ENCODE peak calls at places on chromosomes 12 and 14, in nine cellular contexts. S, H, P, K, N, T, A, V and Q are unnamed samples.

GRCh38 chr12:132955094-132955932 is 793 bp downstream of the ZNF605 start:
- DNase-seq in A (no peak), H (no peak), S (no peak), N (no peak), T (peak), V (peak), K (peak), P (no peak), Q (peak)

GRCh38 chr14:31792726-31793125 is 231.5 kb downstream of the NUBPL start:
- DNase-seq in T (no peak), P (no peak), A (no peak), H (no peak), S (no peak), K (no peak), N (no peak), V (no peak), Q (no peak)

GRCh38 chr14:101072531-101072930 is 169.0 kb upstream of the RTL1 start:
- DNase-seq in T (no peak), A (no peak), S (no peak), P (no peak), H (peak), V (no peak), K (no peak), N (no peak), Q (peak)

GRCh38 chr12:68327896-68328295 is 4.3 kb downstream of the MDM1 start:
- DNase-seq in K (no peak), N (no peak), V (no peak), P (no peak), S (no peak), H (no peak), A (no peak), T (no peak), Q (no peak)

GRCh38 chr12:113333877-113334785 is 778 bp downstream of the SLC8B1 start:
- DNase-seq in T (no peak), A (no peak), P (no peak), V (no peak), K (peak), S (no peak), H (no peak), N (no peak), Q (no peak)

GRCh38 chr12:91432079-91432478 is 249.5 kb upstream of the DCN start:
- DNase-seq in K (no peak), N (no peak), V (no peak), S (no peak), H (no peak), A (no peak), P (no peak), T (no peak), Q (no peak)

GRCh38 chr12:10213168-10214130 is 772 bp downstream of the GABARAPL1 start:
- DNase-seq in K (peak), V (no peak), A (peak), P (peak), T (peak), S (peak), N (peak), H (peak), Q (peak)

GRCh38 chr12:120654656-120655055 is 14.2 kb downstream of the CABP1 start:
- DNase-seq in V (no peak), K (no peak), N (no peak), A (no peak), S (no peak), P (no peak), H (no peak), T (peak), Q (no peak)

GRCh38 chr14:51394804-51395203 is 154.8 kb downstream of the TMX1 start:
- DNase-seq in K (no peak), S (no peak), P (no peak), A (no peak), V (peak), N (no peak), H (no peak), T (no peak), Q (no peak)

GRCh38 chr12:71955946-71956345 is 17.3 kb downstream of the TPH2 start:
- DNase-seq in N (no peak), V (no peak), T (no peak), A (no peak), H (no peak), P (no peak), S (no peak), K (no peak), Q (no peak)

GRCh38 chr12:15090441-15090840 is 117.6 kb downstream of the PDE6H start:
- DNase-seq in T (no peak), S (no peak), H (no peak), A (no peak), P (no peak), N (no peak), K (no peak), V (no peak), Q (no peak)

GRCh38 chr14:37620856-37621255 is 25.4 kb downstream of the TTC6 start:
- DNase-seq in P (no peak), K (no peak), S (no peak), A (no peak), H (no peak), T (no peak), N (no peak), V (no peak), Q (no peak)

GRCh38 chr14:74976264-74977113 is 21.1 kb upstream of the PGF start:
- DNase-seq in K (no peak), P (no peak), S (no peak), V (no peak), A (no peak), N (no peak), H (peak), T (no peak), Q (no peak)

GRCh38 chr12:106147956-106148355 is 9.2 kb upstream of the NUAK1 start:
- DNase-seq in N (no peak), K (no peak), A (no peak), S (no peak), P (peak), H (no peak), T (peak), V (peak), Q (no peak)

GRCh38 chr12:89733579-89734201 is 25.1 kb upstream of the ATP2B1 start:
- DNase-seq in H (no peak), P (no peak), S (no peak), N (no peak), V (no peak), K (no peak), T (no peak), A (no peak), Q (no peak)

GRCh38 chr14:51652168-51653095 is 722 bp downstream of the FRMD6 start:
- DNase-seq in T (peak), H (peak), K (peak), P (peak), N (peak), V (peak), S (peak), A (no peak), Q (peak)

GRCh38 chr12:93573552-93574223 is 1.2 kb downstream of the SOCS2 start:
- DNase-seq in K (no peak), H (no peak), S (no peak), V (no peak), T (no peak), N (no peak), P (no peak), A (no peak), Q (no peak)

GRCh38 chr14:58738189-58738836 is 100.6 kb downstream of the DACT1 start:
- DNase-seq in S (no peak), N (no peak), K (no peak), V (no peak), H (no peak), P (no peak), A (no peak), T (no peak), Q (no peak)

GRCh38 chr12:19322376-19322775 is 116.9 kb upstream of the AEBP2 start:
- DNase-seq in A (no peak), N (no peak), H (no peak), K (no peak), T (no peak), P (no peak), V (no peak), S (no peak), Q (no peak)

GRCh38 chr12:41897593-41897992 is 247.1 kb downstream of the GXYLT1 start:
- DNase-seq in K (no peak), S (no peak), N (no peak), P (no peak), T (no peak), H (no peak), A (no peak), V (no peak), Q (no peak)

GRCh38 chr12:54374555-54375257 is 9.8 kb downstream of the ZNF385A start:
- DNase-seq in S (no peak), T (peak), K (no peak), H (no peak), V (no peak), A (no peak), N (no peak), P (peak), Q (no peak)

GRCh38 chr12:104549820-104550480 is 93.2 kb downstream of the CHST11 start:
- DNase-seq in K (no peak), N (no peak), A (no peak), S (no peak), H (no peak), P (no peak), V (no peak), T (no peak), Q (no peak)

GRCh38 chr14:102510616-102511520 is 1.3 kb upstream of the ANKRD9 start:
- DNase-seq in H (peak), P (no peak), V (no peak), T (peak), S (no peak), K (no peak), N (no peak), A (no peak), Q (no peak)

GRCh38 chr12:28710882-28711281 is 438.2 kb upstream of the FAR2 start:
- DNase-seq in N (no peak), A (no peak), V (no peak), S (no peak), K (no peak), P (no peak), H (no peak), T (no peak), Q (no peak)

GRCh38 chr14:102028733-102029132 is 58.1 kb downstream of the HSP90AA1 start:
- DNase-seq in H (no peak), N (no peak), P (no peak), K (no peak), A (no peak), T (no peak), V (no peak), S (no peak), Q (no peak)

GRCh38 chr14:50107850-50108249 is 8.5 kb downstream of the VCPKMT start:
- DNase-seq in T (no peak), H (no peak), V (no peak), P (no peak), A (no peak), K (no peak), S (no peak), N (no peak), Q (no peak)

GRCh38 chr14:33542338-33543290 is 408.3 kb downstream of the EGLN3 start:
- DNase-seq in N (no peak), H (no peak), K (no peak), A (no peak), V (no peak), T (no peak), P (no peak), S (no peak), Q (no peak)

GRCh38 chr14:93025055-93025454 is 90.7 kb downstream of the ITPK1 start:
- DNase-seq in T (no peak), K (no peak), P (no peak), H (no peak), V (no peak), N (no peak), S (no peak), A (no peak), Q (no peak)

GRCh38 chr12:103742349-103742784 is 98.7 kb downstream of the NT5DC3 start:
- DNase-seq in P (peak), A (no peak), T (no peak), K (no peak), V (peak), H (no peak), S (no peak), N (no peak), Q (no peak)

GRCh38 chr12:97767347-97767746 is 304.7 kb downstream of the RMST start:
- DNase-seq in N (no peak), A (no peak), T (no peak), V (no peak), K (no peak), H (no peak), P (no peak), S (no peak), Q (no peak)

GRCh38 chr12:4119157-4119761 is 154.3 kb upstream of the CCND2 start:
- DNase-seq in H (no peak), T (no peak), V (no peak), S (no peak), P (no peak), K (no peak), N (no peak), A (peak), Q (peak)

GRCh38 chr12:71636704-71637115 is 26.9 kb downstream of the ZFC3H1 start:
- DNase-seq in N (no peak), P (peak), V (peak), A (no peak), K (no peak), S (no peak), T (no peak), H (no peak), Q (no peak)

GRCh38 chr12:97142737-97143450 is 235.8 kb downstream of the NEDD1 start:
- DNase-seq in H (no peak), T (no peak), K (no peak), S (no peak), A (no peak), P (no peak), N (no peak), V (no peak), Q (no peak)

GRCh38 chr14:100212476-100213333 is 26.2 kb upstream of the YY1 start:
- DNase-seq in A (no peak), T (no peak), H (no peak), K (no peak), N (no peak), S (no peak), P (no peak), V (no peak), Q (no peak)

GRCh38 chr14:103126873-103127304 is 3.6 kb downstream of the TNFAIP2 start:
- DNase-seq in P (no peak), K (no peak), S (no peak), N (no peak), H (no peak), A (no peak), V (no peak), T (peak), Q (no peak)

GRCh38 chr12:100114574-100114973 is 28.1 kb downstream of the BLTP3B start:
- DNase-seq in A (no peak), N (no peak), H (no peak), V (no peak), S (no peak), P (no peak), K (no peak), T (no peak), Q (no peak)

GRCh38 chr12:33180921-33181320 is 258.7 kb downstream of the SYT10 start:
- DNase-seq in T (no peak), P (no peak), S (no peak), H (no peak), A (no peak), N (no peak), V (no peak), K (no peak), Q (no peak)

GRCh38 chr12:69355363-69356035 is 4.0 kb upstream of the YEATS4 start:
- DNase-seq in T (no peak), H (no peak), P (no peak), A (no peak), N (no peak), V (no peak), S (no peak), K (no peak), Q (no peak)

GRCh38 chr12:126483145-126484068 is 1418.2 kb downstream of the AACS start:
- DNase-seq in V (no peak), N (no peak), K (no peak), H (no peak), T (no peak), A (no peak), P (no peak), S (no peak), Q (no peak)

GRCh38 chr14:79802096-79802495 is 409.2 kb downstream of the DIO2 start:
- DNase-seq in T (no peak), H (no peak), S (no peak), K (no peak), P (no peak), V (no peak), A (no peak), N (no peak), Q (no peak)